ENCODE peak calls at places on chromosomes 13 and 19, in nine cellular contexts. Q, H, W, J, A, G, C, U and R are unnamed samples.

GRCh38 chr13:70218618-70219017 is 110.4 kb upstream of the KLHL1 start:
- DNase-seq in A (no peak), Q (no peak), J (no peak), G (no peak), H (no peak), W (no peak), C (no peak), U (no peak), R (no peak)

GRCh38 chr13:45851171-45851889 is at the start of gene SIAH3:
- DNase-seq in G (no peak), C (no peak), J (no peak), Q (no peak), U (no peak), H (peak), W (no peak), A (peak), R (no peak)

GRCh38 chr13:65914707-65915106 is 1315.4 kb downstream of the PCDH9 start:
- DNase-seq in U (no peak), A (peak), H (peak), G (no peak), W (no peak), C (no peak), Q (no peak), J (no peak), R (no peak)

GRCh38 chr13:99383511-99383921 is 76.3 kb upstream of the GPR183 start:
- DNase-seq in Q (no peak), J (no peak), C (no peak), U (no peak), G (no peak), A (no peak), W (no peak), H (no peak), R (no peak)

GRCh38 chr19:46366620-46367277 is 19.9 kb downstream of the PPP5C start:
- DNase-seq in C (no peak), J (no peak), G (no peak), Q (no peak), U (no peak), A (no peak), W (no peak), H (no peak), R (no peak)

GRCh38 chr13:98890186-98890585 is 87.7 kb downstream of the DOCK9 start:
- DNase-seq in U (no peak), H (peak), C (no peak), W (no peak), Q (no peak), G (no peak), J (no peak), A (peak), R (no peak)

GRCh38 chr19:45657520-45658163 is 10.4 kb upstream of the GIPR start:
- DNase-seq in C (no peak), H (no peak), J (no peak), U (no peak), G (no peak), W (no peak), Q (no peak), A (no peak), R (no peak)

GRCh38 chr13:31896427-31896826 is 135.1 kb upstream of the FRY start:
- DNase-seq in W (no peak), C (no peak), U (no peak), H (peak), J (no peak), A (peak), G (no peak), Q (no peak), R (no peak)

GRCh38 chr19:10601999-10602329 is 14.9 kb upstream of the AP1M2 start:
- DNase-seq in C (no peak), W (no peak), Q (no peak), J (no peak), G (no peak), H (no peak), A (no peak), U (no peak), R (no peak)

GRCh38 chr19:45404557-45405434 is at the start of gene PPP1R13L:
- DNase-seq in W (no peak), A (peak), U (peak), J (no peak), G (peak), Q (peak), H (peak), C (peak), R (peak)

GRCh38 chr13:25037057-25037813 is 58.7 kb upstream of the PABPC3 start:
- DNase-seq in W (peak), A (peak), G (no peak), U (no peak), C (no peak), Q (peak), J (no peak), H (peak), R (peak)

GRCh38 chr13:58437436-58437835 is 805.9 kb downstream of the PCDH17 start:
- DNase-seq in J (no peak), C (no peak), W (no peak), U (no peak), A (no peak), G (no peak), Q (no peak), H (no peak), R (no peak)

GRCh38 chr13:27730191-27730590 is 62.1 kb upstream of the GSX1 start:
- DNase-seq in U (no peak), G (no peak), Q (no peak), W (no peak), A (no peak), H (no peak), J (no peak), C (no peak), R (no peak)

GRCh38 chr19:49638360-49638759 is 1.6 kb downstream of the RRAS start:
- DNase-seq in W (no peak), C (peak), J (no peak), A (peak), Q (no peak), G (no peak), U (no peak), H (peak), R (no peak)

GRCh38 chr19:46951236-46951986 is 68.2 kb upstream of the NPAS1 start:
- DNase-seq in A (no peak), C (no peak), U (no peak), G (no peak), Q (no peak), W (no peak), J (no peak), H (peak), R (no peak)

GRCh38 chr13:37869756-37870488 is at the start of gene TRPC4:
- DNase-seq in C (peak), H (peak), Q (peak), U (no peak), A (peak), G (peak), J (no peak), W (no peak), R (no peak)

GRCh38 chr13:20588529-20589110 is 21.7 kb downstream of the IFT88 start:
- DNase-seq in C (no peak), U (no peak), W (no peak), H (no peak), Q (no peak), G (no peak), A (no peak), J (no peak), R (no peak)

GRCh38 chr19:51148571-51148970 is 6.5 kb downstream of the SIGLEC7 start:
- DNase-seq in H (no peak), Q (no peak), J (no peak), G (no peak), U (no peak), W (peak), C (no peak), A (no peak), R (no peak)

GRCh38 chr13:112746044-112746443 is 56.2 kb downstream of the ATP11A start:
- DNase-seq in G (peak), J (no peak), Q (no peak), C (no peak), W (no peak), U (no peak), A (no peak), H (no peak), R (no peak)

GRCh38 chr19:42024622-42025111 is 30.6 kb upstream of the ATP1A3 start:
- DNase-seq in A (peak), J (no peak), U (no peak), C (no peak), Q (no peak), W (no peak), H (peak), G (no peak), R (no peak)

GRCh38 chr13:75635101-75635620 is 969 bp upstream of the LMO7 start:
- DNase-seq in C (no peak), W (no peak), G (peak), U (no peak), H (peak), Q (no peak), J (no peak), A (no peak), R (no peak)

GRCh38 chr19:34787059-34787824 is 14.2 kb upstream of the ZNF599 start:
- DNase-seq in H (no peak), J (no peak), W (no peak), Q (no peak), A (no peak), C (no peak), G (no peak), U (no peak), R (no peak)

GRCh38 chr19:11045536-11045935 is 43.7 kb upstream of the LDLR start:
- DNase-seq in G (no peak), H (no peak), J (no peak), C (no peak), Q (no peak), U (no peak), W (no peak), A (no peak), R (no peak)

GRCh38 chr13:73060251-73061160 is 1.7 kb downstream of the KLF5 start:
- DNase-seq in H (peak), C (peak), A (peak), U (no peak), W (no peak), J (no peak), G (no peak), Q (peak), R (no peak)

GRCh38 chr13:43895940-43896339 is 16.2 kb downstream of the LACC1 start:
- DNase-seq in W (no peak), C (no peak), J (no peak), Q (no peak), U (no peak), H (no peak), A (no peak), G (no peak), R (no peak)

GRCh38 chr13:109657395-109657794 is 129.0 kb downstream of the IRS2 start:
- DNase-seq in Q (no peak), J (no peak), U (no peak), G (no peak), H (no peak), A (no peak), W (no peak), C (no peak), R (no peak)

GRCh38 chr19:1408300-1409203 is 1.2 kb downstream of the DAZAP1 start:
- DNase-seq in A (peak), W (no peak), U (no peak), G (peak), H (peak), J (peak), Q (no peak), C (peak), R (peak)

GRCh38 chr13:100440756-100441421 is 147.7 kb downstream of the GGACT start:
- DNase-seq in J (no peak), C (no peak), U (no peak), W (no peak), H (peak), Q (no peak), G (no peak), A (peak), R (no peak)

GRCh38 chr19:8827277-8827676 is 4.8 kb downstream of the ZNF558 start:
- DNase-seq in C (no peak), W (no peak), G (no peak), J (no peak), A (no peak), Q (no peak), U (no peak), H (no peak), R (no peak)

GRCh38 chr19:7888145-7888825 is at the start of gene LRRC8E:
- DNase-seq in C (peak), Q (no peak), H (peak), G (peak), A (peak), J (no peak), U (peak), W (no peak), R (no peak)

GRCh38 chr13:99894835-99895427 is 76.6 kb downstream of the ZIC5 start:
- DNase-seq in U (peak), A (peak), J (no peak), G (no peak), C (no peak), Q (no peak), W (no peak), H (peak), R (no peak)

GRCh38 chr19:41974652-41975051 is 15.5 kb upstream of the RABAC1 start:
- DNase-seq in W (no peak), A (no peak), H (no peak), G (no peak), U (no peak), C (no peak), J (no peak), Q (no peak), R (no peak)

GRCh38 chr19:55259540-55260210 is 858 bp upstream of the PPP6R1 start:
- DNase-seq in W (no peak), C (peak), Q (no peak), U (no peak), J (no peak), A (peak), H (no peak), G (no peak), R (peak)

GRCh38 chr19:19132912-19133311 is 5.4 kb downstream of the TMEM161A start:
- DNase-seq in H (no peak), Q (no peak), J (no peak), W (no peak), G (no peak), C (no peak), A (no peak), U (no peak), R (no peak)

GRCh38 chr19:47063874-47064273 is 15.4 kb upstream of the TMEM160 start:
- DNase-seq in G (no peak), U (no peak), H (no peak), J (no peak), W (no peak), C (no peak), Q (no peak), A (no peak), R (no peak)

GRCh38 chr13:22240716-22241115 is 569.8 kb downstream of the FGF9 start:
- DNase-seq in C (no peak), A (no peak), U (no peak), H (no peak), Q (no peak), G (no peak), J (no peak), W (no peak), R (no peak)

GRCh38 chr13:103000157-103000556 is 66.1 kb downstream of the SLC10A2 start:
- DNase-seq in Q (no peak), C (no peak), J (no peak), W (no peak), A (no peak), G (no peak), H (no peak), U (no peak), R (no peak)